ENCODE peak calls at places on chromosomes 11 and 22, in five cellular contexts. H, E, I, R and O are unnamed samples.

GRCh38 chr22:24968066-24968561 is 15.6 kb downstream of the KIAA1671 start:
- DNase-seq in H (no peak), E (no peak), I (no peak), R (peak), O (peak)

GRCh38 chr11:119471329-119471728 is 48.4 kb upstream of the THY1 start:
- DNase-seq in H (no peak), E (no peak), I (no peak), R (no peak), O (peak)

GRCh38 chr11:40183073-40184064 is 1276.1 kb downstream of the LRRC4C start:
- DNase-seq in H (no peak), E (no peak), I (no peak), R (no peak), O (no peak)

GRCh38 chr22:36253523-36254490 is 874 bp downstream of the APOL1 start:
- DNase-seq in H (no peak), E (no peak), I (no peak), R (no peak), O (peak)

GRCh38 chr22:32758866-32759385 is 42.6 kb upstream of the TIMP3 start:
- DNase-seq in H (no peak), E (no peak), I (no peak), R (peak), O (no peak)

GRCh38 chr22:17930455-17931313 is 93.7 kb downstream of the MICAL3 start:
- DNase-seq in H (no peak), E (no peak), I (no peak), R (no peak), O (no peak)

GRCh38 chr11:117604349-117604995 is 192.5 kb downstream of the DSCAML1 start:
- DNase-seq in H (no peak), E (peak), I (peak), R (no peak), O (no peak)

GRCh38 chr11:6319879-6320410 is 356 bp downstream of the CAVIN3 start:
- DNase-seq in H (peak), E (peak), I (peak), R (peak), O (peak)

GRCh38 chr11:10318527-10318802 is 13.6 kb downstream of the ADM start:
- DNase-seq in H (no peak), E (no peak), I (no peak), R (no peak), O (no peak)

GRCh38 chr11:22304337-22304961 is 33.7 kb upstream of the SLC17A6 start:
- DNase-seq in H (no peak), E (peak), I (peak), R (peak), O (no peak)

GRCh38 chr22:49884075-49884474 is 30.4 kb downstream of the ZBED4 start:
- DNase-seq in H (no peak), E (no peak), I (no peak), R (no peak), O (no peak)

GRCh38 chr22:29205598-29206371 is at the start of gene EMID1:
- DNase-seq in H (peak), E (peak), I (peak), R (peak), O (peak)

GRCh38 chr22:17938484-17938924 is 85.9 kb downstream of the MICAL3 start:
- DNase-seq in H (no peak), E (no peak), I (peak), R (no peak), O (no peak)

GRCh38 chr11:35563413-35564245 is 38.2 kb upstream of the PAMR1 start:
- DNase-seq in H (no peak), E (no peak), I (peak), R (peak), O (no peak)

GRCh38 chr11:394034-394857 is at the start of gene PKP3:
- DNase-seq in H (no peak), E (peak), I (peak), R (peak), O (peak)

GRCh38 chr22:48976556-48977535 is 850.8 kb downstream of the BRD1 start:
- DNase-seq in H (no peak), E (no peak), I (no peak), R (no peak), O (no peak)

GRCh38 chr11:130180491-130180890 is 20.9 kb downstream of the ST14 start:
- DNase-seq in H (no peak), E (no peak), I (peak), R (peak), O (no peak)

GRCh38 chr11:130178992-130179391 is 19.4 kb downstream of the ST14 start:
- DNase-seq in H (no peak), E (no peak), I (no peak), R (no peak), O (no peak)

GRCh38 chr11:130180896-130181294 is 21.3 kb downstream of the ST14 start:
- DNase-seq in H (no peak), E (no peak), I (no peak), R (no peak), O (no peak)

GRCh38 chr11:130178441-130178971 is 18.9 kb downstream of the ST14 start:
- DNase-seq in H (no peak), E (no peak), I (peak), R (no peak), O (no peak)

GRCh38 chr11:130179396-130180306 is 20.1 kb downstream of the ST14 start:
- DNase-seq in H (no peak), E (no peak), I (no peak), R (no peak), O (no peak)
- H4K91ac ChIP-seq in H (no peak), E (no peak), I (no peak), R (no peak), O (no peak)

GRCh38 chr11:73325036-73325981 is 17.2 kb downstream of the ARHGEF17 start:
- DNase-seq in H (no peak), E (peak), I (peak), R (peak), O (no peak)

GRCh38 chr11:73324665-73325035 is 16.6 kb downstream of the ARHGEF17 start:
- DNase-seq in H (no peak), E (no peak), I (no peak), R (peak), O (no peak)

GRCh38 chr11:73323464-73323863 is 15.4 kb downstream of the ARHGEF17 start:
- DNase-seq in H (no peak), E (peak), I (peak), R (peak), O (peak)

GRCh38 chr11:73322986-73323306 is 14.9 kb downstream of the ARHGEF17 start:
- DNase-seq in H (no peak), E (no peak), I (no peak), R (no peak), O (no peak)

GRCh38 chr11:73324116-73324515 is 16.0 kb downstream of the ARHGEF17 start:
- DNase-seq in H (no peak), E (no peak), I (no peak), R (no peak), O (no peak)
- H4K91ac ChIP-seq in H (no peak), E (peak), I (peak), R (peak), O (peak)

DNA sequence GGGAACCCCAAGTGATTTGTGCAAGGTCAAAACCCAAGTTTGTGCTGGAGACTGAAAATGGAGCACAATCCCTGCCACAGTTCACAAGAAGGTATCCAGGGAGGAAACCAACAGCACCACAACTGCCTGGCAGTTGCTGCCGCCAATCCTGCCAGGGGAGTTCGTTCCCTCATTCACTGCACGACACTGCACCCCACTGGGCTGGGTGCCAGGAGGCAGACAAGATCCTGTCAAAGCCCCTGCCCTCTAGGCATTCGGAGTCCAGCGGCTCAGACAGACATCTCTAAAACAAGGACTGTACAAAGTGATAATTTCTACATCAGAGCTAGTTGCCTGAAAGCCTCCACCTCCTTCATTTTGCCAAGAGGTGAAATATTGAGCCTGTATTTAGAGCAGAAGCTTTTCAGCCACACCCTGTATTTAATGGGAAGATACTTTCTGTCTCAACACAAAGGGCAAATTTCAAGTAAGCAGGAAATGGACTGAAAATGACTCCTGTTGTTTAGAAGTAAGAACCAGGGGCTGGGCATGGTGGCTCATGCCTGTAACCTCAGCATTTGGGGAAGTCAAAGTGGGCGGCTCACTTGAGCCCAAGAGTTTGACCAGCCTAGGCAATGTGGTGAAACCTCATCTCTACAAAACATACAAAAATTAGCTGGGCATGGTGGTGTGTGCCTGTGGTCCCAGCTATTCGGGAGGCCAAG is 277.4 kb upstream of the NARS2 start:
- DNase-seq in H (no peak), E (no peak), I (no peak), R (no peak), O (no peak)
- H4K91ac ChIP-seq in H (no peak), E (no peak), I (no peak), R (no peak), O (no peak)

GRCh38 chr11:131522851-131523250 is 152.4 kb downstream of the NTM start:
- DNase-seq in H (no peak), E (no peak), I (no peak), R (no peak), O (no peak)
- H4K91ac ChIP-seq in H (no peak), E (no peak), I (no peak), R (no peak), O (no peak)

DNA sequence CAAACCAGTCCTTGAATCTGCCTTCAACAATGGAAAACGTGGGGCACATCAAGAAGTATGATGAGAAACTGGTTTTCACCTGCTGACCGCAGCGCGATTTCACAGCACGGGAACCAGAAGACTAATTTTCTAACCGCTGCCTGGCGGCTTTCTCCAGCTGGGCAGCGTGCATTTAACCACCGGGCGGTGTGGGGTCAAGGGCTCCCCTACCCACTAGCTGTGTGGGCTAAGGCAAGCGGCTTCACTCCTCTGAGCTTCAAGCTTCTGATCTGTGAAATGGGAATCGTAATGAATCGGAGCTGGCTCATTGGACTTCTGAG is 4.2 kb downstream of the SHANK2 start:
- DNase-seq in H (no peak), E (no peak), I (no peak), R (no peak), O (no peak)
- H4K91ac ChIP-seq in H (no peak), E (no peak), I (no peak), R (peak), O (no peak)

GRCh38 chr11:76083563-76084451 is 122.5 kb downstream of the WNT11 start:
- DNase-seq in H (no peak), E (no peak), I (no peak), R (peak), O (no peak)

GRCh38 chr11:76090821-76091220 is 115.5 kb downstream of the WNT11 start:
- DNase-seq in H (no peak), E (no peak), I (no peak), R (no peak), O (no peak)

GRCh38 chr11:76086713-76087635 is 119.3 kb downstream of the WNT11 start:
- DNase-seq in H (no peak), E (peak), I (peak), R (peak), O (no peak)

GRCh38 chr11:76085321-76085720 is 121.0 kb downstream of the WNT11 start:
- DNase-seq in H (no peak), E (no peak), I (no peak), R (no peak), O (no peak)

GRCh38 chr11:76087749-76088148 is 118.6 kb downstream of the WNT11 start:
- DNase-seq in H (no peak), E (no peak), I (no peak), R (peak), O (no peak)
- H4K91ac ChIP-seq in H (no peak), E (no peak), I (no peak), R (no peak), O (no peak)